ENCODE peak calls at places on chromosomes 11 and 22, in eight cellular contexts. One of them, this sample, is unnamed.

GRCh38 chr11:117795726-117796455 is 1.1 kb downstream of the DSCAML1 start:
- DNase-seq in brain microvascular endothelial cell: no peak
- DNase-seq in HFFc6: no peak
- DNase-seq in HL-60: no peak
- DNase-seq in Panc1: no peak
- DNase-seq in K562: no peak
- DNase-seq in MCF 10A: no peak
- DNase-seq in psoas muscle: no peak
- DNase-seq in this sample: no peak

GRCh38 chr11:14366936-14367335 is 8.0 kb upstream of the RRAS2 start:
- DNase-seq in brain microvascular endothelial cell: no peak
- DNase-seq in HFFc6: no peak
- DNase-seq in HL-60: no peak
- DNase-seq in Panc1: no peak
- DNase-seq in K562: no peak
- DNase-seq in MCF 10A: no peak
- DNase-seq in psoas muscle: no peak
- DNase-seq in this sample: no peak

GRCh38 chr11:70713436-70713835 is 315.1 kb downstream of the CTTN start:
- DNase-seq in brain microvascular endothelial cell: no peak
- DNase-seq in HFFc6: no peak
- DNase-seq in HL-60: no peak
- DNase-seq in Panc1: no peak
- DNase-seq in K562: no peak
- DNase-seq in MCF 10A: no peak
- DNase-seq in psoas muscle: no peak
- DNase-seq in this sample: no peak

GRCh38 chr22:20093437-20093836 is 13.4 kb downstream of the DGCR8 start:
- DNase-seq in brain microvascular endothelial cell: no peak
- DNase-seq in HFFc6: no peak
- DNase-seq in HL-60: no peak
- DNase-seq in Panc1: no peak
- DNase-seq in K562: no peak
- DNase-seq in MCF 10A: no peak
- DNase-seq in psoas muscle: peak
- DNase-seq in this sample: no peak

GRCh38 chr11:125463590-125464265 is 32.3 kb downstream of the FEZ1 start:
- DNase-seq in brain microvascular endothelial cell: no peak
- DNase-seq in HFFc6: no peak
- DNase-seq in HL-60: no peak
- DNase-seq in Panc1: no peak
- DNase-seq in K562: no peak
- DNase-seq in MCF 10A: no peak
- DNase-seq in psoas muscle: no peak
- DNase-seq in this sample: no peak

GRCh38 chr11:112734207-112734606 is 227.0 kb upstream of the NCAM1 start:
- DNase-seq in brain microvascular endothelial cell: peak
- DNase-seq in HFFc6: no peak
- DNase-seq in HL-60: no peak
- DNase-seq in Panc1: no peak
- DNase-seq in K562: peak
- DNase-seq in MCF 10A: peak
- DNase-seq in psoas muscle: no peak
- DNase-seq in this sample: peak

GRCh38 chr22:38080468-38080846 is 3.5 kb downstream of the SLC16A8 start:
- DNase-seq in brain microvascular endothelial cell: no peak
- DNase-seq in HFFc6: no peak
- DNase-seq in HL-60: no peak
- DNase-seq in Panc1: no peak
- DNase-seq in K562: no peak
- DNase-seq in MCF 10A: no peak
- DNase-seq in psoas muscle: no peak
- DNase-seq in this sample: no peak

GRCh38 chr22:23576681-23577080 is 3.4 kb downstream of the IGLL1 start:
- DNase-seq in brain microvascular endothelial cell: no peak
- DNase-seq in HFFc6: no peak
- DNase-seq in HL-60: no peak
- DNase-seq in Panc1: no peak
- DNase-seq in K562: no peak
- DNase-seq in MCF 10A: no peak
- DNase-seq in psoas muscle: no peak
- DNase-seq in this sample: no peak

GRCh38 chr11:111565111-111565720 is 24.7 kb downstream of the LAYN start:
- DNase-seq in brain microvascular endothelial cell: peak
- DNase-seq in HFFc6: peak
- DNase-seq in HL-60: peak
- DNase-seq in Panc1: peak
- DNase-seq in K562: peak
- DNase-seq in MCF 10A: peak
- DNase-seq in psoas muscle: peak
- DNase-seq in this sample: peak

GRCh38 chr11:69636512-69636866 is 4.5 kb upstream of the CCND1 start:
- DNase-seq in brain microvascular endothelial cell: peak
- DNase-seq in HFFc6: peak
- DNase-seq in HL-60: no peak
- DNase-seq in Panc1: no peak
- DNase-seq in K562: no peak
- DNase-seq in MCF 10A: peak
- DNase-seq in psoas muscle: peak
- DNase-seq in this sample: no peak

GRCh38 chr11:115409116-115409663 is 95.0 kb downstream of the CADM1 start:
- DNase-seq in brain microvascular endothelial cell: no peak
- DNase-seq in HFFc6: no peak
- DNase-seq in HL-60: no peak
- DNase-seq in Panc1: no peak
- DNase-seq in K562: no peak
- DNase-seq in MCF 10A: no peak
- DNase-seq in psoas muscle: no peak
- DNase-seq in this sample: no peak

GRCh38 chr11:67022341-67022933 is 497 bp upstream of the SYT12 start:
- DNase-seq in brain microvascular endothelial cell: peak
- DNase-seq in HFFc6: no peak
- DNase-seq in HL-60: no peak
- DNase-seq in Panc1: no peak
- DNase-seq in K562: no peak
- DNase-seq in MCF 10A: peak
- DNase-seq in psoas muscle: peak
- DNase-seq in this sample: peak

GRCh38 chr22:23207786-23208325 is 27.5 kb downstream of the BCR start:
- DNase-seq in brain microvascular endothelial cell: no peak
- DNase-seq in HFFc6: no peak
- DNase-seq in HL-60: no peak
- DNase-seq in Panc1: no peak
- DNase-seq in K562: no peak
- DNase-seq in MCF 10A: no peak
- DNase-seq in psoas muscle: no peak
- DNase-seq in this sample: no peak

GRCh38 chr11:44313701-44314489 is 4.0 kb upstream of the ALX4 start:
- DNase-seq in brain microvascular endothelial cell: no peak
- DNase-seq in HFFc6: no peak
- DNase-seq in HL-60: no peak
- DNase-seq in Panc1: no peak
- DNase-seq in K562: no peak
- DNase-seq in MCF 10A: peak
- DNase-seq in psoas muscle: no peak
- DNase-seq in this sample: no peak

GRCh38 chr11:63862923-63863322 is 24.0 kb downstream of the MARK2 start:
- DNase-seq in brain microvascular endothelial cell: peak
- DNase-seq in HFFc6: no peak
- DNase-seq in HL-60: no peak
- DNase-seq in Panc1: no peak
- DNase-seq in K562: no peak
- DNase-seq in MCF 10A: no peak
- DNase-seq in psoas muscle: no peak
- DNase-seq in this sample: no peak

GRCh38 chr11:93929407-93929806 is 79.0 kb upstream of the VSTM5 start:
- DNase-seq in brain microvascular endothelial cell: no peak
- DNase-seq in HFFc6: no peak
- DNase-seq in HL-60: no peak
- DNase-seq in Panc1: no peak
- DNase-seq in K562: no peak
- DNase-seq in MCF 10A: no peak
- DNase-seq in psoas muscle: no peak
- DNase-seq in this sample: no peak
- TF ChIP-seq CTCF in brain microvascular endothelial cell: no peak
- TF ChIP-seq CTCF in HFFc6: no peak
- TF ChIP-seq CTCF in HL-60: no peak
- TF ChIP-seq CTCF in Panc1: no peak
- TF ChIP-seq CTCF in K562: no peak
- TF ChIP-seq CTCF in MCF 10A: no peak
- TF ChIP-seq CTCF in psoas muscle: no peak
- TF ChIP-seq CTCF in this sample: no peak

GRCh38 chr22:35352214-35353111 is 28.4 kb upstream of the HMOX1 start:
- DNase-seq in brain microvascular endothelial cell: no peak
- DNase-seq in HFFc6: no peak
- DNase-seq in HL-60: peak
- DNase-seq in Panc1: peak
- DNase-seq in K562: peak
- DNase-seq in MCF 10A: no peak
- DNase-seq in psoas muscle: peak
- DNase-seq in this sample: no peak
- TF ChIP-seq CTCF in brain microvascular endothelial cell: peak
- TF ChIP-seq CTCF in HFFc6: peak
- TF ChIP-seq CTCF in HL-60: no peak
- TF ChIP-seq CTCF in Panc1: peak
- TF ChIP-seq CTCF in K562: peak
- TF ChIP-seq CTCF in MCF 10A: no peak
- TF ChIP-seq CTCF in psoas muscle: peak
- TF ChIP-seq CTCF in this sample: peak

DNA sequence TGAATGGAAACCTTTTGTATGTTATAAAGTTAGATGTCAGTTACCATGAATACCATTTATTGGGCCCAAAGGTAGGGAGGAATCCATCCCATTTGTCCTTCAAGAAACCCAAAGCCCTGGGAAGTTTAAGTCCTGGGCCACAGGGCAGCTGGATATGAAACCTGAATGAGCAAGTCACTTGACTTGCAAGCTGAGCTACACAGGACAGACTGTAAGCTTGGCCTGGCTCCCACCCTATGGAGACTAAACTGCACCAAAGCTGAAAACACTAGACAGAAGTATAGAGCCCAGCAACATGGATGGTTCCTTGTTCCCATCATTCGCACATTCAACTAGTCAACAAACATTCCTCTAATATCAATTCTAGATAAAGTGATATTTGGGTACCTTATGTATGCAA is 71.3 kb downstream of the KCNC1 start:
- DNase-seq in brain microvascular endothelial cell: no peak
- DNase-seq in HFFc6: no peak
- DNase-seq in HL-60: no peak
- DNase-seq in Panc1: no peak
- DNase-seq in K562: no peak
- DNase-seq in MCF 10A: no peak
- DNase-seq in psoas muscle: no peak
- DNase-seq in this sample: no peak
- TF ChIP-seq CTCF in brain microvascular endothelial cell: no peak
- TF ChIP-seq CTCF in HFFc6: no peak
- TF ChIP-seq CTCF in HL-60: no peak
- TF ChIP-seq CTCF in Panc1: no peak
- TF ChIP-seq CTCF in K562: no peak
- TF ChIP-seq CTCF in MCF 10A: no peak
- TF ChIP-seq CTCF in psoas muscle: no peak
- TF ChIP-seq CTCF in this sample: no peak

DNA sequence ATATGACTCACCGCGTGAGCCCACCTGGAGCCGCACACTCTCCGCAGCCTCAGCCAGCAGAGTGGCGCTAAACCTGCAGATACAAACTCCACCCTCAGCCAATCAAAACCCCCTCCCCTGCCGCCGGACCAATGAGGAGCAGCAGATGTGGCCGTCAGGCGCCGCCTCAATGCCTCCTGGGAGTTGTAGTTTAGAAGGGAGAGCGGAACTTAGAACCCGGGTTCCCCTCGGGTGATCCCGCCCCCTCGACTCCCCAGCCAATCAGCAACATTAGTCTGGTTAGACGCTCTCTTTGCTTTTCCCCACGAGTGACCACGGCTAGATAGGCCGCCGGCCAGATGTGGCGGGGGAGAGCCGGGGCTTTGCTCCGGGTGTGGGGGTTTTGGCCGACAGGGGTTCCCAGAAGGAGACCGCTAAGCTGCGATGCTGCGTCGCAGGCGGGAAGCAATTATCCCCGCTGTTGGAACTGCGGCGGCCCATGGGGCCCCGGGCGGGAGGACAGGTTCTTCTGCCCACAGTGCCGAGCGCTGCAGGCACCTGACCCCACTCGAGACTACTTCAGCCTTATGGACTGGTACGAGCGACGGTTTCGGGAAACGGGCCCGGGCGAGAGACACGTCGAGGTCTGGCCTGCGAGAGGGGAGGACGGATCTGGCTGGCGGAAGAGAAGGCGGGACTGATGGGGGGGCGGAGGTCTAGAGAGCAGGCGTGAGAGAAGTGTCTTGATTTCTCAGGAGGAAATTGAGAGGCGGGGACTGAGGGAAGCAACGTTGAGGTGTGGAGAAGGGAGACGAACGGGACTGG is at the start of the genes CHEK2 and HSCB:
- DNase-seq in brain microvascular endothelial cell: peak
- DNase-seq in HFFc6: peak
- DNase-seq in HL-60: peak
- DNase-seq in Panc1: peak
- DNase-seq in K562: peak
- DNase-seq in MCF 10A: peak
- DNase-seq in psoas muscle: peak
- DNase-seq in this sample: peak
- TF ChIP-seq CTCF in brain microvascular endothelial cell: no peak
- TF ChIP-seq CTCF in HFFc6: peak
- TF ChIP-seq CTCF in HL-60: no peak
- TF ChIP-seq CTCF in Panc1: no peak
- TF ChIP-seq CTCF in K562: no peak
- TF ChIP-seq CTCF in MCF 10A: no peak
- TF ChIP-seq CTCF in psoas muscle: peak
- TF ChIP-seq CTCF in this sample: peak

DNA sequence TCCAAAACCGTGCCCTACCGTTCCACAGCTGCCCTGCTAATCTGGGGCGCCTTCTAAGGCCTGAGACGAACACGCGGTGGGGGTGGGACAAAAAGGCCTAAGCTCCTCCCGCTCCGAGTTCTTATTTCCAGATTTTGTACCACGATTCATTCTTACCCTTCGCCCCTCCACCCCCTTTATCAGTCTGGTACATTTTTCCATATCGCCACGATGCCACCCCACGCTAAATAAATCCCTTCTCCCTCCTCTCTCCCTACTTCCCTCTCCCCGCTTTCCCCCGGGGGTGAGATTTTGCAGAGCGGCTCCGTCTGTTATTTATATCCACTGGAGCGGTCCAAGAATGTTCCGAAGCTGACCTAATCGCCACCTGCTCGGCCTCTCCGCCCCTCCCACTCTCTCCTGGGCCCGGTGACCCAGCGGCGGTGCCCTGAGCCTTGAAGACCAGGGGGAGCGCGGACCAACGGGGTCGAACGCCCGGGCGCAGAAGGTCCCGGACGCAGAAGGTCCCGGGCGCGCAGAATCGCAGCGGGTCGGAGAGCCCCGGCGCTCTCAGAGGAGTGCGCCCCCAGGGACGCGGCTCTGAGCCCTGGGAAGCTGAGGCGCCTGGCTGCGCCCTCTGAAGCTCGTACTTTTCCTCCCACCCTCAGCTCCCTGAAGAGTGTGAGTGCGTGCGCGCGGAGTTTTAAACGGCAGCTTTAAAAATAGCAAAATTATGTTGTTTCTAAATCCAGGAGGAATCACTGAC is 875 bp upstream of the PACSIN3 start:
- DNase-seq in brain microvascular endothelial cell: peak
- DNase-seq in HFFc6: no peak
- DNase-seq in HL-60: no peak
- DNase-seq in Panc1: peak
- DNase-seq in K562: peak
- DNase-seq in MCF 10A: no peak
- DNase-seq in psoas muscle: peak
- DNase-seq in this sample: peak
- TF ChIP-seq CTCF in brain microvascular endothelial cell: no peak
- TF ChIP-seq CTCF in HFFc6: peak
- TF ChIP-seq CTCF in HL-60: no peak
- TF ChIP-seq CTCF in Panc1: no peak
- TF ChIP-seq CTCF in K562: no peak
- TF ChIP-seq CTCF in MCF 10A: no peak
- TF ChIP-seq CTCF in psoas muscle: no peak
- TF ChIP-seq CTCF in this sample: peak

This sample was measured in RWPE1.